ENCODE peak calls at places on chromosomes 16 and 17, in six cellular contexts. One of them, this sample, is unnamed.

GRCh38 chr16:1984347-1985225 is 593 bp downstream of the GFER start:
- DNase-seq in GM12865: no peak
- DNase-seq in fibroblast of lung: no peak
- DNase-seq in fibroblast of villous mesenchyme: no peak
- DNase-seq in AG09319: no peak
- DNase-seq in adrenal gland: no peak
- DNase-seq in this sample: no peak

GRCh38 chr16:20385844-20386832 is 18.4 kb downstream of the PDILT start:
- DNase-seq in GM12865: peak
- DNase-seq in fibroblast of lung: peak
- DNase-seq in fibroblast of villous mesenchyme: peak
- DNase-seq in AG09319: peak
- DNase-seq in adrenal gland: peak
- DNase-seq in this sample: peak

GRCh38 chr17:50470451-50470850 is 1.8 kb upstream of the CHAD start:
- DNase-seq in GM12865: no peak
- DNase-seq in fibroblast of lung: no peak
- DNase-seq in fibroblast of villous mesenchyme: no peak
- DNase-seq in AG09319: no peak
- DNase-seq in adrenal gland: no peak
- DNase-seq in this sample: no peak

GRCh38 chr16:85514295-85514600 is 98.9 kb upstream of the GSE1 start:
- DNase-seq in GM12865: no peak
- DNase-seq in fibroblast of lung: no peak
- DNase-seq in fibroblast of villous mesenchyme: no peak
- DNase-seq in AG09319: no peak
- DNase-seq in adrenal gland: peak
- DNase-seq in this sample: no peak

GRCh38 chr16:81708459-81709368 is 70.4 kb upstream of the PLCG2 start:
- DNase-seq in GM12865: no peak
- DNase-seq in fibroblast of lung: no peak
- DNase-seq in fibroblast of villous mesenchyme: no peak
- DNase-seq in AG09319: no peak
- DNase-seq in adrenal gland: peak
- DNase-seq in this sample: no peak

GRCh38 chr17:77323413-77324171 is 182.8 kb downstream of the SEC14L1 start:
- DNase-seq in GM12865: peak
- DNase-seq in fibroblast of lung: peak
- DNase-seq in fibroblast of villous mesenchyme: peak
- DNase-seq in AG09319: no peak
- DNase-seq in adrenal gland: peak
- DNase-seq in this sample: peak

GRCh38 chr17:20053343-20053964 is 44.3 kb downstream of the SPECC1 start:
- DNase-seq in GM12865: no peak
- DNase-seq in fibroblast of lung: no peak
- DNase-seq in fibroblast of villous mesenchyme: no peak
- DNase-seq in AG09319: no peak
- DNase-seq in adrenal gland: no peak
- DNase-seq in this sample: no peak

GRCh38 chr16:24737391-24737871 is 8.0 kb downstream of the TNRC6A start:
- DNase-seq in GM12865: no peak
- DNase-seq in fibroblast of lung: peak
- DNase-seq in fibroblast of villous mesenchyme: peak
- DNase-seq in AG09319: peak
- DNase-seq in adrenal gland: no peak
- DNase-seq in this sample: no peak

GRCh38 chr16:58025351-58026138 is at the start of gene MMP15:
- DNase-seq in GM12865: peak
- DNase-seq in fibroblast of lung: peak
- DNase-seq in fibroblast of villous mesenchyme: peak
- DNase-seq in AG09319: no peak
- DNase-seq in adrenal gland: peak
- DNase-seq in this sample: peak

GRCh38 chr16:27978876-27979275 is 84.6 kb downstream of the GSG1L start:
- DNase-seq in GM12865: no peak
- DNase-seq in fibroblast of lung: no peak
- DNase-seq in fibroblast of villous mesenchyme: no peak
- DNase-seq in AG09319: no peak
- DNase-seq in adrenal gland: no peak
- DNase-seq in this sample: no peak

GRCh38 chr16:52643006-52643405 is 96.1 kb upstream of the TOX3 start:
- DNase-seq in GM12865: no peak
- DNase-seq in fibroblast of lung: no peak
- DNase-seq in fibroblast of villous mesenchyme: no peak
- DNase-seq in AG09319: no peak
- DNase-seq in adrenal gland: no peak
- DNase-seq in this sample: no peak

GRCh38 chr17:19346351-19347255 is 15.9 kb downstream of the B9D1 start:
- DNase-seq in GM12865: no peak
- DNase-seq in fibroblast of lung: peak
- DNase-seq in fibroblast of villous mesenchyme: peak
- DNase-seq in AG09319: peak
- DNase-seq in adrenal gland: peak
- DNase-seq in this sample: peak

GRCh38 chr16:65235339-65236177 is 113.7 kb upstream of the CDH11 start:
- DNase-seq in GM12865: no peak
- DNase-seq in fibroblast of lung: no peak
- DNase-seq in fibroblast of villous mesenchyme: no peak
- DNase-seq in AG09319: no peak
- DNase-seq in adrenal gland: no peak
- DNase-seq in this sample: no peak

GRCh38 chr16:57815987-57816745 is 13.9 kb upstream of the KIFC3 start:
- DNase-seq in GM12865: peak
- DNase-seq in fibroblast of lung: peak
- DNase-seq in fibroblast of villous mesenchyme: peak
- DNase-seq in AG09319: no peak
- DNase-seq in adrenal gland: peak
- DNase-seq in this sample: peak

GRCh38 chr17:223723-224471 is 42.4 kb upstream of the DOC2B start:
- DNase-seq in GM12865: no peak
- DNase-seq in fibroblast of lung: no peak
- DNase-seq in fibroblast of villous mesenchyme: no peak
- DNase-seq in AG09319: no peak
- DNase-seq in adrenal gland: no peak
- DNase-seq in this sample: no peak

GRCh38 chr16:74035816-74036215 is 260.8 kb upstream of the PSMD7 start:
- DNase-seq in GM12865: peak
- DNase-seq in fibroblast of lung: peak
- DNase-seq in fibroblast of villous mesenchyme: no peak
- DNase-seq in AG09319: no peak
- DNase-seq in adrenal gland: no peak
- DNase-seq in this sample: peak

GRCh38 chr17:69809331-69809730 is 265.7 kb upstream of the KCNJ16 start:
- DNase-seq in GM12865: no peak
- DNase-seq in fibroblast of lung: no peak
- DNase-seq in fibroblast of villous mesenchyme: peak
- DNase-seq in AG09319: no peak
- DNase-seq in adrenal gland: no peak
- DNase-seq in this sample: peak

GRCh38 chr16:30352488-30353401 is 2.4 kb downstream of the CD2BP2 start:
- DNase-seq in GM12865: no peak
- DNase-seq in fibroblast of lung: no peak
- DNase-seq in fibroblast of villous mesenchyme: no peak
- DNase-seq in AG09319: no peak
- DNase-seq in adrenal gland: peak
- DNase-seq in this sample: no peak
- TF ChIP-seq CTCF in GM12865: no peak
- TF ChIP-seq CTCF in fibroblast of lung: no peak
- TF ChIP-seq CTCF in fibroblast of villous mesenchyme: no peak
- TF ChIP-seq CTCF in AG09319: no peak
- TF ChIP-seq CTCF in adrenal gland: no peak
- TF ChIP-seq CTCF in this sample: no peak

GRCh38 chr17:34447406-34447805 is 84.4 kb upstream of the CCL1 start:
- DNase-seq in GM12865: no peak
- DNase-seq in fibroblast of lung: no peak
- DNase-seq in fibroblast of villous mesenchyme: no peak
- DNase-seq in AG09319: no peak
- DNase-seq in adrenal gland: no peak
- DNase-seq in this sample: no peak

GRCh38 chr17:34442387-34443111 is 79.5 kb upstream of the CCL1 start:
- DNase-seq in GM12865: no peak
- DNase-seq in fibroblast of lung: no peak
- DNase-seq in fibroblast of villous mesenchyme: no peak
- DNase-seq in AG09319: no peak
- DNase-seq in adrenal gland: no peak
- DNase-seq in this sample: no peak

GRCh38 chr17:34445145-34445544 is 82.1 kb upstream of the CCL1 start:
- DNase-seq in GM12865: no peak
- DNase-seq in fibroblast of lung: no peak
- DNase-seq in fibroblast of villous mesenchyme: no peak
- DNase-seq in AG09319: no peak
- DNase-seq in adrenal gland: no peak
- DNase-seq in this sample: no peak

GRCh38 chr17:34443832-34444469 is 80.9 kb upstream of the CCL1 start:
- DNase-seq in GM12865: peak
- DNase-seq in fibroblast of lung: no peak
- DNase-seq in fibroblast of villous mesenchyme: no peak
- DNase-seq in AG09319: no peak
- DNase-seq in adrenal gland: no peak
- DNase-seq in this sample: no peak
- TF ChIP-seq CTCF in GM12865: peak
- TF ChIP-seq CTCF in fibroblast of lung: no peak
- TF ChIP-seq CTCF in fibroblast of villous mesenchyme: peak
- TF ChIP-seq CTCF in AG09319: no peak
- TF ChIP-seq CTCF in adrenal gland: peak
- TF ChIP-seq CTCF in this sample: peak

GRCh38 chr16:68085259-68086071 is at the start of gene NFATC3:
- DNase-seq in GM12865: peak
- DNase-seq in fibroblast of lung: peak
- DNase-seq in fibroblast of villous mesenchyme: peak
- DNase-seq in AG09319: peak
- DNase-seq in adrenal gland: peak
- DNase-seq in this sample: peak
- TF ChIP-seq CTCF in GM12865: no peak
- TF ChIP-seq CTCF in fibroblast of lung: no peak
- TF ChIP-seq CTCF in fibroblast of villous mesenchyme: no peak
- TF ChIP-seq CTCF in AG09319: no peak
- TF ChIP-seq CTCF in adrenal gland: no peak
- TF ChIP-seq CTCF in this sample: no peak

GRCh38 chr17:44569459-44569858 is 12.2 kb downstream of the FZD2 start:
- DNase-seq in GM12865: no peak
- DNase-seq in fibroblast of lung: no peak
- DNase-seq in fibroblast of villous mesenchyme: no peak
- DNase-seq in AG09319: no peak
- DNase-seq in adrenal gland: no peak
- DNase-seq in this sample: no peak

GRCh38 chr17:44561237-44561623 is 3.9 kb downstream of the FZD2 start:
- DNase-seq in GM12865: no peak
- DNase-seq in fibroblast of lung: no peak
- DNase-seq in fibroblast of villous mesenchyme: no peak
- DNase-seq in AG09319: no peak
- DNase-seq in adrenal gland: no peak
- DNase-seq in this sample: no peak

GRCh38 chr17:44564429-44564828 is 7.1 kb downstream of the FZD2 start:
- DNase-seq in GM12865: no peak
- DNase-seq in fibroblast of lung: no peak
- DNase-seq in fibroblast of villous mesenchyme: no peak
- DNase-seq in AG09319: no peak
- DNase-seq in adrenal gland: no peak
- DNase-seq in this sample: no peak

GRCh38 chr17:44568311-44568710 is 11.0 kb downstream of the FZD2 start:
- DNase-seq in GM12865: no peak
- DNase-seq in fibroblast of lung: no peak
- DNase-seq in fibroblast of villous mesenchyme: no peak
- DNase-seq in AG09319: no peak
- DNase-seq in adrenal gland: no peak
- DNase-seq in this sample: no peak

GRCh38 chr17:44565866-44566443 is 8.7 kb downstream of the FZD2 start:
- DNase-seq in GM12865: no peak
- DNase-seq in fibroblast of lung: no peak
- DNase-seq in fibroblast of villous mesenchyme: no peak
- DNase-seq in AG09319: no peak
- DNase-seq in adrenal gland: no peak
- DNase-seq in this sample: no peak
- TF ChIP-seq CTCF in GM12865: peak
- TF ChIP-seq CTCF in fibroblast of lung: peak
- TF ChIP-seq CTCF in fibroblast of villous mesenchyme: peak
- TF ChIP-seq CTCF in AG09319: peak
- TF ChIP-seq CTCF in adrenal gland: no peak
- TF ChIP-seq CTCF in this sample: peak

GRCh38 chr17:81304196-81305015 is 9.3 kb upstream of the SLC38A10 start:
- DNase-seq in GM12865: no peak
- DNase-seq in fibroblast of lung: no peak
- DNase-seq in fibroblast of villous mesenchyme: no peak
- DNase-seq in AG09319: no peak
- DNase-seq in adrenal gland: no peak
- DNase-seq in this sample: no peak

GRCh38 chr17:81301195-81302144 is 6.4 kb upstream of the SLC38A10 start:
- DNase-seq in GM12865: no peak
- DNase-seq in fibroblast of lung: no peak
- DNase-seq in fibroblast of villous mesenchyme: no peak
- DNase-seq in AG09319: no peak
- DNase-seq in adrenal gland: no peak
- DNase-seq in this sample: no peak

GRCh38 chr17:81303385-81303784 is 8.3 kb upstream of the SLC38A10 start:
- DNase-seq in GM12865: no peak
- DNase-seq in fibroblast of lung: no peak
- DNase-seq in fibroblast of villous mesenchyme: no peak
- DNase-seq in AG09319: no peak
- DNase-seq in adrenal gland: no peak
- DNase-seq in this sample: no peak

GRCh38 chr17:81302324-81302723 is 7.2 kb upstream of the SLC38A10 start:
- DNase-seq in GM12865: no peak
- DNase-seq in fibroblast of lung: no peak
- DNase-seq in fibroblast of villous mesenchyme: no peak
- DNase-seq in AG09319: no peak
- DNase-seq in adrenal gland: no peak
- DNase-seq in this sample: no peak

DNA sequence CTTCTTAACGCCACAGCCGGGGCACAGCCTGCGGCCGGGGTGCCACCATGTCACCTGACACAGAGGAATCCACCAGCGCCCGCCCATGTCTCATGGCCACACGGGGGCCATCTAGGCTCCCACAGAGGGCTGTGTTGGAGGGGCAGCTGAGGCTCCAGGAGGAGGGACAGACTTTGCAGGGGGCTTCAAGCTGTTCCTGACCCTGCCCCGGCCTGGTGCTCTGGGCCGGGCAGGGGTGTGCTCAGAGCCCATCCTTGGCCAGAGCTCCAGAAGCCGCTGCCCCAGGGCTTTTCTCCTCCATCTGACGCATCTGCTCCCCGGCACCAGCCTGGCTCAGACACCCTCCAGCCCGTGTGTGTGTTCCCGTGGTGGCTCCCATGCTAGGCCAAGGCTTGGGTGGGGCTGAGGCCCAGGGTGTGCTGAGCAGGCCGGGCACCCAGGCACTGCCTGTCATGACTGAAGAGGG is 7.8 kb upstream of the SLC38A10 start:
- DNase-seq in GM12865: no peak
- DNase-seq in fibroblast of lung: no peak
- DNase-seq in fibroblast of villous mesenchyme: no peak
- DNase-seq in AG09319: no peak
- DNase-seq in adrenal gland: no peak
- DNase-seq in this sample: peak
- TF ChIP-seq CTCF in GM12865: peak
- TF ChIP-seq CTCF in fibroblast of lung: no peak
- TF ChIP-seq CTCF in fibroblast of villous mesenchyme: no peak
- TF ChIP-seq CTCF in AG09319: no peak
- TF ChIP-seq CTCF in adrenal gland: no peak
- TF ChIP-seq CTCF in this sample: no peak

This sample was measured in MCF 10A.